ENCODE peak calls at places on chromosomes 6 and 20, in four cellular contexts. E, H, Y and U are unnamed samples.

GRCh38 chr6:42970859-42971612 is 7.9 kb downstream of the PEX6 start:
- DNase-seq in E (peak), H (no peak), Y (peak), U (no peak)

GRCh38 chr6:161233986-161234620 is 39.8 kb downstream of the AGPAT4 start:
- DNase-seq in E (no peak), H (peak), Y (no peak), U (peak)

GRCh38 chr6:148440877-148441453 is 98.3 kb downstream of the SASH1 start:
- DNase-seq in E (peak), H (peak), Y (no peak), U (no peak)

GRCh38 chr6:116387374-116387773 is 16.6 kb downstream of the DSE start:
- DNase-seq in E (no peak), H (peak), Y (no peak), U (no peak)

GRCh38 chr6:169724554-169725269 is 412 bp upstream of the PHF10 start:
- DNase-seq in E (peak), H (no peak), Y (peak), U (no peak)

GRCh38 chr6:166572370-166573261 is 13.9 kb downstream of the RAMACL start:
- DNase-seq in E (no peak), H (no peak), Y (no peak), U (peak)

GRCh38 chr6:163352011-163352685 is 62.4 kb upstream of the QKI start:
- DNase-seq in E (no peak), H (no peak), Y (no peak), U (no peak)

GRCh38 chr6:64175311-64175710 is 539.7 kb downstream of the PHF3 start:
- DNase-seq in E (no peak), H (no peak), Y (no peak), U (no peak)

GRCh38 chr20:44932916-44933315 is 23.1 kb downstream of the PABPC1L start:
- DNase-seq in E (no peak), H (no peak), Y (no peak), U (no peak)

GRCh38 chr6:134835998-134836397 is 113.9 kb downstream of the ALDH8A1 start:
- DNase-seq in E (no peak), H (no peak), Y (no peak), U (no peak)

GRCh38 chr6:121858976-121859375 is 423.5 kb downstream of the GJA1 start:
- DNase-seq in E (no peak), H (no peak), Y (no peak), U (no peak)

GRCh38 chr6:35581633-35582032 is 68.9 kb upstream of the TULP1 start:
- DNase-seq in E (no peak), H (no peak), Y (no peak), U (peak)

GRCh38 chr6:90790696-90791095 is 203.8 kb upstream of the MAP3K7 start:
- DNase-seq in E (no peak), H (no peak), Y (no peak), U (no peak)

GRCh38 chr6:167892835-167893234 is 66.1 kb downstream of the AFDN start:
- DNase-seq in E (no peak), H (no peak), Y (no peak), U (no peak)

GRCh38 chr6:137792160-137793033 is 74.7 kb upstream of the TNFAIP3 start:
- DNase-seq in E (no peak), H (no peak), Y (no peak), U (no peak)

GRCh38 chr20:50590348-50590664 is 80.1 kb downstream of the PTPN1 start:
- DNase-seq in E (no peak), H (no peak), Y (no peak), U (no peak)

GRCh38 chr6:152300517-152300916 is 336.6 kb downstream of the SYNE1 start:
- DNase-seq in E (no peak), H (no peak), Y (no peak), U (no peak)

GRCh38 chr20:56422824-56423189 is 10.7 kb downstream of the CASS4 start:
- DNase-seq in E (no peak), H (no peak), Y (peak), U (no peak)

GRCh38 chr6:89022747-89023289 is 57.7 kb upstream of the PNRC1 start:
- DNase-seq in E (no peak), H (no peak), Y (no peak), U (no peak)

GRCh38 chr20:34045294-34045693 is 51.6 kb downstream of the RALY start:
- DNase-seq in E (peak), H (no peak), Y (no peak), U (no peak)

GRCh38 chr6:150928882-150929281 is 63.4 kb downstream of the MTHFD1L start:
- DNase-seq in E (no peak), H (no peak), Y (no peak), U (no peak)

GRCh38 chr6:100554228-100554627 is 89.5 kb upstream of the SIM1 start:
- DNase-seq in E (no peak), H (no peak), Y (no peak), U (no peak)

GRCh38 chr20:432208-432607 is 24.1 kb downstream of the RBCK1 start:
- DNase-seq in E (no peak), H (no peak), Y (no peak), U (no peak)

GRCh38 chr20:17881741-17882064 is 86.9 kb downstream of the SNX5 start:
- DNase-seq in E (no peak), H (no peak), Y (no peak), U (no peak)

GRCh38 chr20:32473231-32474008 is 111.7 kb downstream of the NOL4L start:
- DNase-seq in E (peak), H (no peak), Y (peak), U (no peak)

GRCh38 chr6:112049051-112049799 is 4.7 kb upstream of the CCN6 start:
- DNase-seq in E (peak), H (no peak), Y (no peak), U (no peak)

GRCh38 chr20:24004470-24004869 is 15.9 kb upstream of the GGTLC1 start:
- DNase-seq in E (no peak), H (no peak), Y (no peak), U (no peak)

DNA sequence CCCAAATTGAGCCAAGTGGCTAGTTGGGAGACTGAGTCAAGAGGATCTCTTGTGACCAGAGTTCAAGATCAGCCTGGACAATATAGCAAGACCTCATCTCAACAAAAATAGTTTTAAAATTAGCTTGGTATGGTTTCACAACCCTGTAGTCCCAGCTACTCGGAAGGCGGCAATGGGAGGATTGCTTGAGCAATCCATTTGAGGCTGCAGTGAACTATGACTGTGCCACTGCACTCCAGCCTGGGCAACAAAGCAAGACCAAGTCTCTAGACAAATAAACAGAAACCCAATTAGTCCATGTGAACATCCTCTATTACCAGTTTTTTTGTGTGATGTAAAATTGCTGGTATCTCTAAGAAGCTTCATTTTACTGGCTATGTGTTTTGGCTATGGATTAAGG is 106.2 kb downstream of the TULP4 start:
- DNase-seq in E (no peak), H (no peak), Y (no peak), U (no peak)
- TF ChIP-seq FOSL1 in E (no peak), H (no peak), Y (no peak), U (no peak)

GRCh38 chr20:20864346-20865096 is 152.1 kb upstream of the RALGAPA2 start:
- DNase-seq in E (peak), H (no peak), Y (no peak), U (no peak)
- TF ChIP-seq SIN3A in E (no peak), H (no peak), Y (no peak), U (no peak)

GRCh38 chr6:53565886-53566285 is 21.0 kb upstream of the GCLC start:
- DNase-seq in E (no peak), H (no peak), Y (no peak), U (no peak)
- TF ChIP-seq FOSL1 in E (no peak), H (no peak), Y (no peak), U (no peak)

GRCh38 chr20:20075032-20075431 is 22.7 kb downstream of the CFAP61 start:
- DNase-seq in E (no peak), H (no peak), Y (no peak), U (no peak)

GRCh38 chr20:20078041-20078440 is 25.7 kb downstream of the CFAP61 start:
- DNase-seq in E (no peak), H (no peak), Y (no peak), U (no peak)

GRCh38 chr20:20073851-20074252 is 21.5 kb downstream of the CFAP61 start:
- DNase-seq in E (no peak), H (no peak), Y (no peak), U (no peak)

GRCh38 chr20:20079102-20079784 is 26.9 kb downstream of the CFAP61 start:
- DNase-seq in E (peak), H (no peak), Y (no peak), U (no peak)

DNA sequence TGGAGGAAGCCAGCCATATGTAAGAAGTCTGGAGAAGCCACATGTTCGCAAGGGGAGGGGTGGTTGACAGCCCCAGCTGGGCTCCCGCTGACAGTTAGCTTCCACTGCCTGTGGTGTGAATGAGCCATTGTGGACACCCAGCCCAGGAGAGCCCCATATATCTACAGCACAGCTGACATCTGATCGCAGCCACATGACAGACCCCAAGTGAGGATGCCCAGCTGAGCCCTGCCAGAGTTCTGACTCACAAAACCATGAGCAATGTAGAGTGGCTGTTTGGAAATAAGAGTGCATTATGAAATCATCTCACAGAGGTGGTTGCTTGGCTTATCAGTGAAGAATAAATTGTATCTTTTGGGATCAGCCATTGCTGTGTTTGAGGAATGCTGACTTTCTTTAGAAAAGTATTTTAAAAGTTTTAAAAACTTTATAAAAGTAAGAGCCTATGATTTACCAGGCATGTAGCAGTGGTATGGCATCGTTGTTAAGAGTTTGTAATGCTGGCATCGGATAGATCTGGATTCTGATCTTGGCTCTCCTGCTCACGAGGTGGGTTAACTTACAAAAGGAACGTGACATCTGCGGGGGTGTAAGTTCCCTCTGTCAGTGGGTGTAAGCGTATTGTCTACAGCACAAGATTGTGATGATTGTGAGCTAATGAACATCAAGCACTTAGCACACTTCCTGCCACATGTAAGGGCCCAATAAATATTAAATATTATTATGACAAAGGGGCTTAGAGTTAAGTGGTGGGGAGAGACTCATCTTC is 24.1 kb downstream of the CFAP61 start:
- DNase-seq in E (no peak), H (no peak), Y (no peak), U (no peak)
- TF ChIP-seq SIN3A in E (no peak), H (no peak), Y (no peak), U (no peak)

GRCh38 chr6:21759721-21760120 is 166.2 kb downstream of the SOX4 start:
- DNase-seq in E (no peak), H (no peak), Y (no peak), U (no peak)
- TF ChIP-seq FOSL1 in E (no peak), H (no peak), Y (no peak), U (no peak)

DNA sequence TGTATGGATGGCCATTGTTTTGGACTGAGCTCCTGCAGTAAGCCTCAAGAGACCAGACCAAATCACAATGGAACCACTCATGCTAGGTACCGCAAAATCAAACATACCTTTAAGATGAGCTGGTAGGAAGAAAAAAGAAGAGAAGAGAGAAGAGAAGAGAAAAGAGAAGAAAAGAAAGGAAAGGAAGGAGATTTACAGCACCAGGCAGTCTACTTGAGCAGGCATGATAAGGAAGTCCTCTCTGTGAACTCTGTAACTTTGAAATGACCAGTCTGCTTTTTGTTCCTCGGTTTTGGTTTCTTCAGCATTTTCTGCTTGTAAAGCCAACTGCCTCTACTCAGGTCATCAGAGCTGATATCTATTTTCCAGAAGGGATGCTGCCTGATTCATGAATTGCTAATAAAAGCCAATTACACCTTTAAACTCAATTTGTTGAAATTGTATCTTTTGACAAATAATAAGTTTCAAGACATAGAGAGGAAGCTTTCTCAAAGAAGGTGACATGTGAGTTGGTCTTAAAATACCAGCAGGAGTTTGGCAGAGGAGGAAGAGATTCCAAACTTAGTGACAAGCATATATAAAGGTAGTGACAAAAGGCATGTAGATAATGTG is 134.3 kb downstream of the UNC5CL start:
- DNase-seq in E (no peak), H (no peak), Y (no peak), U (no peak)
- TF ChIP-seq SIN3A in E (no peak), H (no peak), Y (no peak), U (no peak)

GRCh38 chr6:81766482-81767069 is 14.1 kb upstream of the TENT5A start:
- DNase-seq in E (peak), H (no peak), Y (no peak), U (no peak)
- TF ChIP-seq FOSL1 in E (no peak), H (no peak), Y (no peak), U (no peak)

GRCh38 chr6:85452441-85452881 is 2.6 kb downstream of the NT5E start:
- DNase-seq in E (no peak), H (no peak), Y (no peak), U (no peak)
- TF ChIP-seq SIN3A in E (no peak), H (no peak), Y (no peak), U (no peak)